ENCODE peak calls at places on chromosomes 2 and 18, in four cellular contexts. One of them, this sample, is unnamed.

GRCh38 chr18:45865466-45865865 is 40.0 kb downstream of the SIGLEC15 start:
- ATAC-seq in activated naive CD8-positive, alpha-beta T cell treated with anti-CD3 and anti-CD28 coated beads, Interleukin-2, amount 50 U/mL, for 24 hours: no peak
- ATAC-seq in activated T-cell treated with anti-CD3 and anti-CD28 coated beads, Interleukin-2, amount 50 U/mL, for 72 hours: no peak
- ATAC-seq in naive thymus-derived CD8-positive, alpha-beta T cell: no peak
- ATAC-seq in this sample: no peak

GRCh38 chr18:56593906-56594305 is 44.5 kb downstream of the TXNL1 start:
- ATAC-seq in activated naive CD8-positive, alpha-beta T cell treated with anti-CD3 and anti-CD28 coated beads, Interleukin-2, amount 50 U/mL, for 24 hours: no peak
- ATAC-seq in activated T-cell treated with anti-CD3 and anti-CD28 coated beads, Interleukin-2, amount 50 U/mL, for 72 hours: no peak
- ATAC-seq in naive thymus-derived CD8-positive, alpha-beta T cell: no peak
- ATAC-seq in this sample: no peak

GRCh38 chr2:152473151-152473857 is 138.3 kb downstream of the FMNL2 start:
- ATAC-seq in activated naive CD8-positive, alpha-beta T cell treated with anti-CD3 and anti-CD28 coated beads, Interleukin-2, amount 50 U/mL, for 24 hours: no peak
- ATAC-seq in activated T-cell treated with anti-CD3 and anti-CD28 coated beads, Interleukin-2, amount 50 U/mL, for 72 hours: no peak
- ATAC-seq in naive thymus-derived CD8-positive, alpha-beta T cell: no peak
- ATAC-seq in this sample: no peak

GRCh38 chr2:11870584-11870983 is 124.2 kb downstream of the LPIN1 start:
- ATAC-seq in activated naive CD8-positive, alpha-beta T cell treated with anti-CD3 and anti-CD28 coated beads, Interleukin-2, amount 50 U/mL, for 24 hours: no peak
- ATAC-seq in activated T-cell treated with anti-CD3 and anti-CD28 coated beads, Interleukin-2, amount 50 U/mL, for 72 hours: no peak
- ATAC-seq in naive thymus-derived CD8-positive, alpha-beta T cell: no peak
- ATAC-seq in this sample: peak; percentile 48

GRCh38 chr2:224038830-224039079 is 331 bp downstream of the SERPINE2 start:
- ATAC-seq in activated naive CD8-positive, alpha-beta T cell treated with anti-CD3 and anti-CD28 coated beads, Interleukin-2, amount 50 U/mL, for 24 hours: peak; percentile 23
- ATAC-seq in activated T-cell treated with anti-CD3 and anti-CD28 coated beads, Interleukin-2, amount 50 U/mL, for 72 hours: peak; percentile 40
- ATAC-seq in naive thymus-derived CD8-positive, alpha-beta T cell: peak; percentile 24
- ATAC-seq in this sample: peak; percentile 49

GRCh38 chr2:41405429-41405828 is 642.4 kb upstream of the PKDCC start:
- ATAC-seq in activated naive CD8-positive, alpha-beta T cell treated with anti-CD3 and anti-CD28 coated beads, Interleukin-2, amount 50 U/mL, for 24 hours: no peak
- ATAC-seq in activated T-cell treated with anti-CD3 and anti-CD28 coated beads, Interleukin-2, amount 50 U/mL, for 72 hours: no peak
- ATAC-seq in naive thymus-derived CD8-positive, alpha-beta T cell: no peak
- ATAC-seq in this sample: no peak

GRCh38 chr18:13222371-13223281 is 4.1 kb downstream of the LDLRAD4 start:
- ATAC-seq in activated naive CD8-positive, alpha-beta T cell treated with anti-CD3 and anti-CD28 coated beads, Interleukin-2, amount 50 U/mL, for 24 hours: no peak
- ATAC-seq in activated T-cell treated with anti-CD3 and anti-CD28 coated beads, Interleukin-2, amount 50 U/mL, for 72 hours: no peak
- ATAC-seq in naive thymus-derived CD8-positive, alpha-beta T cell: no peak
- ATAC-seq in this sample: no peak

GRCh38 chr2:201137505-201138400 is 21.8 kb downstream of the CFLAR start:
- ATAC-seq in activated naive CD8-positive, alpha-beta T cell treated with anti-CD3 and anti-CD28 coated beads, Interleukin-2, amount 50 U/mL, for 24 hours: no peak
- ATAC-seq in activated T-cell treated with anti-CD3 and anti-CD28 coated beads, Interleukin-2, amount 50 U/mL, for 72 hours: no peak
- ATAC-seq in naive thymus-derived CD8-positive, alpha-beta T cell: no peak
- ATAC-seq in this sample: no peak

GRCh38 chr18:28984731-28985130 is 807.8 kb upstream of the CDH2 start:
- ATAC-seq in activated naive CD8-positive, alpha-beta T cell treated with anti-CD3 and anti-CD28 coated beads, Interleukin-2, amount 50 U/mL, for 24 hours: no peak
- ATAC-seq in activated T-cell treated with anti-CD3 and anti-CD28 coated beads, Interleukin-2, amount 50 U/mL, for 72 hours: no peak
- ATAC-seq in naive thymus-derived CD8-positive, alpha-beta T cell: no peak
- ATAC-seq in this sample: no peak

GRCh38 chr2:190413421-190413820 is 5.3 kb downstream of the MFSD6 start:
- ATAC-seq in activated naive CD8-positive, alpha-beta T cell treated with anti-CD3 and anti-CD28 coated beads, Interleukin-2, amount 50 U/mL, for 24 hours: no peak
- ATAC-seq in activated T-cell treated with anti-CD3 and anti-CD28 coated beads, Interleukin-2, amount 50 U/mL, for 72 hours: no peak
- ATAC-seq in naive thymus-derived CD8-positive, alpha-beta T cell: no peak
- ATAC-seq in this sample: peak; percentile 25

GRCh38 chr2:100784681-100785080 is 35.3 kb upstream of the NPAS2 start:
- ATAC-seq in activated naive CD8-positive, alpha-beta T cell treated with anti-CD3 and anti-CD28 coated beads, Interleukin-2, amount 50 U/mL, for 24 hours: no peak
- ATAC-seq in activated T-cell treated with anti-CD3 and anti-CD28 coated beads, Interleukin-2, amount 50 U/mL, for 72 hours: no peak
- ATAC-seq in naive thymus-derived CD8-positive, alpha-beta T cell: no peak
- ATAC-seq in this sample: no peak

This sample was measured in stimulated activated memory B cell treated with anti-CD40 and anti-IgM and Interleukin-4, amounts not matched to agents 10 μg/mL and 1 μg/mL and 100 μg/mL, for 72 hours.